ENCODE peak calls at places on chromosome 4, in six cellular contexts. P, D, X, W, S and C are unnamed samples.
A peak's percentile ranks its signal among the peaks of the same experiment; 100 is the strongest.

GRCh38 chr4:160299608-160300007 is 1196.7 kb downstream of the RAPGEF2 start:
- DNase-seq in P (no peak), D (no peak), X (no peak), W (no peak), S (no peak), C (no peak)

GRCh38 chr4:174061026-174061425 is 222.4 kb downstream of the FBXO8 start:
- DNase-seq in P (no peak), D (no peak), X (no peak), W (no peak), S (no peak), C (no peak)

GRCh38 chr4:183848762-183849161 is 56.3 kb upstream of the STOX2 start:
- DNase-seq in P (no peak), D (no peak), X (no peak), W (no peak), S (no peak), C (no peak)

GRCh38 chr4:3514806-3515421 is 17.3 kb downstream of the LRPAP1 start:
- DNase-seq in P (peak; percentile 89), D (no peak), X (no peak), W (no peak), S (peak; percentile 28), C (no peak)

GRCh38 chr4:15162465-15163283 is 160.4 kb downstream of the CPEB2 start:
- DNase-seq in P (no peak), D (peak; percentile 1), X (no peak), W (no peak), S (no peak), C (no peak)

GRCh38 chr4:52843958-52844357 is 18.2 kb upstream of the RASL11B start:
- DNase-seq in P (no peak), D (no peak), X (no peak), W (no peak), S (no peak), C (no peak)

GRCh38 chr4:87051121-87051713 is 116.4 kb downstream of the AFF1 start:
- DNase-seq in P (no peak), D (no peak), X (no peak), W (no peak), S (no peak), C (no peak)

GRCh38 chr4:109827672-109828071 is at the start of gene RRH:
- DNase-seq in P (no peak), D (no peak), X (no peak), W (no peak), S (no peak), C (no peak)

GRCh38 chr4:101346312-101346561 is 1.1 kb downstream of the PPP3CA start:
- DNase-seq in P (no peak), D (peak; percentile 64), X (no peak), W (peak; percentile 32), S (no peak), C (no peak)

GRCh38 chr4:4782969-4783368 is 76.5 kb upstream of the MSX1 start:
- DNase-seq in P (no peak), D (no peak), X (no peak), W (no peak), S (no peak), C (peak; percentile 11)

GRCh38 chr4:2040391-2041233 is 18.5 kb upstream of the NAT8L start:
- DNase-seq in P (peak; percentile 73), D (peak; percentile 8), X (no peak), W (no peak), S (no peak), C (no peak)

GRCh38 chr4:173357939-173358338 is 12.8 kb upstream of the SAP30 start:
- DNase-seq in P (no peak), D (no peak), X (no peak), W (no peak), S (no peak), C (no peak)

GRCh38 chr4:145871209-145871608 is 67.4 kb downstream of the ZNF827 start:
- DNase-seq in P (no peak), D (no peak), X (no peak), W (no peak), S (no peak), C (no peak)

GRCh38 chr4:145865274-145865941 is 73.2 kb downstream of the ZNF827 start:
- DNase-seq in P (no peak), D (no peak), X (no peak), W (no peak), S (no peak), C (no peak)

GRCh38 chr4:145867416-145867815 is 71.2 kb downstream of the ZNF827 start:
- DNase-seq in P (no peak), D (no peak), X (no peak), W (no peak), S (no peak), C (no peak)

GRCh38 chr4:145868637-145869409 is 69.8 kb downstream of the ZNF827 start:
- DNase-seq in P (no peak), D (no peak), X (no peak), W (no peak), S (no peak), C (no peak)

DNA sequence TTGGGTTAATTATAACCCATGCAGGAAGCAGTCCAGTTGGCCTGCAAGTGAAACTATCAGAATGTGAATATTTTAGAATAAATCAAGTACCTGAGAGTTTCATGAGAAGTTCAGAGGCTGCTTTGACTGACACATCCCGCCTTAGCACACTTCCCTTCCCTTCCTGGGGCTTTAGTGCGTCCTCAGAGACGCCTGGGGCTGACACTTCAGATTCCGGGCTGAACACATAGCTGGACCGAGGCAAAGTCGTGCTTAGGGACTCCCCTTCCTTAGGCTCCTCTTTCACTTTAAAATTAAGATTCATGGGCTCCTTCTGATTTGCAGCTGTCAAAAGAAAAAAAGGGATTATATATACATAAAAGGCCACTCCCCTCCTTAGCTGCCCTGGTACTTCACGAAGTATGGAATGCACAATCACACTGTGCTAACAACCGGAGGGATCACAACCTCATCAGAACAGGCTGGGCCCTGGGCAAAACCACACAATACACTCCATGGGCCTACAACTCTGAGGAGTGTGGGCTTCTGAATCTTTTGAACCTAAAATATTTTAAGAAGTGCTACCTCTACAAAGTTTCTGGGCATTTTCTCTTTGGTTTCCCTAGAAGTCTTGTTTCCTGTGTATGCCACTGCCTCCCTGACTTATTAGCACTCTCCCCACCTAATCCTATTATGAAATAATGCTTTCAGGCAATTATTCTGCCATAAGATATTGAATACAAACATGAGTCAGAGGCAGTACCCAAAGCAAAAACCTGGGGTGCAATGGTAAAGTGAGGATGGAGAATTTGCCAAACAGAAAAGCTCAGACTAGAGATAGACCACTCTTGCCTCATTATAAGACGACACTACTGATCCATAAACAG is 68.2 kb downstream of the ZNF827 start:
- DNase-seq in P (no peak), D (no peak), X (no peak), W (no peak), S (no peak), C (no peak)
- H3K27ac ChIP-seq in P (no peak overlapping the region), D (no peak overlapping the region), X (no peak overlapping the region), W (no peak overlapping the region), S (peak overlapping the region; percentile 65), C (no peak overlapping the region)

GRCh38 chr4:149108626-149109025 is 666.4 kb upstream of the NR3C2 start:
- DNase-seq in P (no peak), D (no peak), X (no peak), W (no peak), S (no peak), C (no peak)

GRCh38 chr4:149112109-149112508 is 669.9 kb upstream of the NR3C2 start:
- DNase-seq in P (no peak), D (no peak), X (no peak), W (no peak), S (no peak), C (no peak)

GRCh38 chr4:149110499-149110898 is 668.3 kb upstream of the NR3C2 start:
- DNase-seq in P (no peak), D (no peak), X (no peak), W (no peak), S (no peak), C (no peak)

DNA sequence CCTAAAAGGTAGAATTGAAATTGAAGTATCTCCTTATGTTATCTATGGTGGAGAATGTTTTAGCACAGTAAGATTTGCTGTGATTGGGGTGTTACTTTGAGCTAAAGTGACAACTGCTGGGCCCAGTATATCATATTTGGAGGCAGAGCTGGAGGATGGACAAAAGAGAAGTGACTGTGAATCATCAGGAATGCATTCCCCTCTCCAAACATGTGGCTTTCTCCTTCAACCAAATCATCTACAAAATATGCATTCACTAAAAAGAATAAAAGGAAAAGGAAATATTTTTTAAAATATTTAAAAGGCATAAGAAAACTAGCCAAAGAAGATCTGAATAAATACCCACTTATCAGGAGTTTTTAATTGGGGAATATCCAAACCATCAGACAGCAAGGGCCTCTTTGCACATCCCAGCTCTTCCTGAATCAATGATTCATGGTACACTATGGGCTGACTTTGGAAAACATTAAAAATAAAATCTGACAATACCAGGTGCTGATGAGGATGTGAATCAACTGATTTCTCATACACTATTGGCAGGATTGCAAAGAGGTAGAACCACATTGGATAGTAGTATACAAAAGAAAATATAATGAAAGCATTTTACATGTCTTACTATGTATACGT is 671.7 kb upstream of the NR3C2 start:
- DNase-seq in P (no peak), D (no peak), X (no peak), W (no peak), S (no peak), C (peak; percentile 70)
- H3K27ac ChIP-seq in P (no peak overlapping the region), D (no peak overlapping the region), X (no peak overlapping the region), W (no peak overlapping the region), S (no peak overlapping the region), C (peak overlapping the region; percentile 19)

DNA sequence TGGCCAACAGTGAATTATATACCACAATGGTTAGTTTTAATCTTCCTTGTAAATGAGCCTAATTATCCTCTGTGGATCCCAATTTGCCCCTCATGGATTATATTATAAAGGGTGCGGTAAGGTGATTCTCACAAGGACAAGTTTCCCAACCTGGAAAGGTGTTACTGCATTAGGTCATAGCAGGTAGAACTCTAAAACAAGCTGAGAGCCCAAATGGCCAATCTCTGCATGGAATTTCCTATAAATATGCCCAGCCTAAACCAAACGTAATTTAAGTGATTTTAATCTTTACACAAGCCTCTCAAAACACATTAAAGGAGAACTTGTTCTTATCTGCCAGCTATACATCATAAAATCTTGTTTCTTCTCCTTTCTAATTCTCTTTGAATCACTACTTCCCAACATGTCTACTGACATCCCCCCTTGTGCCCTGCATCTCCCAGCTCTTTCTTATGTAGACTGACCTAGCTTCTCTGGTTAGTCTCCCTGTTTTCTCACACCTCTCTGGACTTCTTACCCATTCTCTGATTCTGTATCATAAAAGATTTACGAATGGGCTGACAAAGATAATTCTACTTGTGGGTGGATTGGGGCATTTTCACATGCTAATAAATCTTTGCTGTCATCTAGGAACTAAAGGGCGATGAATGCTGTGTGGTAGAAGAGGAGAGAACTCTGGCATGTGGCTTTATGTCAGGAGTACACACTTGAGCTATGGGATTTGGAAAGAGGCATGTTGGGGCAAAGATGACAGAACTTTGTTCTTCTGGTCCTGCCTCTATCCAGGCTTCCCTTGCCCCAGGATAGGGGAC is 94.3 kb upstream of the PGRMC2 start:
- DNase-seq in P (peak; percentile 31), D (no peak), X (no peak), W (no peak), S (no peak), C (no peak)
- H3K27ac ChIP-seq in P (no peak overlapping the region), D (no peak overlapping the region), X (no peak overlapping the region), W (no peak overlapping the region), S (no peak overlapping the region), C (no peak overlapping the region)

GRCh38 chr4:80265571-80266266 is 745 bp upstream of the FGF5 start:
- DNase-seq in P (peak; percentile 63), D (no peak), X (no peak), W (no peak), S (no peak), C (peak; percentile 86)

GRCh38 chr4:80266902-80267380 is 477 bp downstream of the FGF5 start:
- DNase-seq in P (no peak), D (no peak), X (no peak), W (no peak), S (no peak), C (peak; percentile 39)

GRCh38 chr4:80268081-80268823 is 1.8 kb downstream of the FGF5 start:
- DNase-seq in P (peak; percentile 78), D (no peak), X (no peak), W (no peak), S (no peak), C (peak; percentile 28)

GRCh38 chr4:80264825-80265224 is 1.6 kb upstream of the FGF5 start:
- DNase-seq in P (no peak), D (no peak), X (no peak), W (no peak), S (no peak), C (no peak)

GRCh38 chr4:80266267-80266901 is at the start of gene FGF5:
- DNase-seq in P (peak; percentile 83), D (no peak), X (peak; percentile 42), W (peak; percentile 29), S (peak; percentile 50), C (peak; percentile 90)
- H3K27ac ChIP-seq in P (no peak within 1 kb of the TSS), D (no peak within 1 kb of the TSS), X (peak within 1 kb of the TSS; percentile 31), W (no peak within 1 kb of the TSS), S (no peak within 1 kb of the TSS), C (peak within 1 kb of the TSS; percentile 94)